ENCODE peak calls at places on chromosomes 4 and X, in eight cellular contexts. G, J, B, Q, F, D, K and I are unnamed samples.

GRCh38 chrX:17836830-17837229 is 24.3 kb downstream of the RAI2 start:
- DNase-seq in G (no peak), J (no peak), B (no peak), Q (no peak), F (no peak), D (no peak), K (no peak), I (no peak)

GRCh38 chr4:60400599-60400998 is 799.5 kb upstream of the ADGRL3 start:
- DNase-seq in G (no peak), J (no peak), B (no peak), Q (no peak), F (no peak), D (no peak), K (no peak), I (no peak)

GRCh38 chr4:36322921-36323354 is 41.5 kb downstream of the DTHD1 start:
- DNase-seq in G (peak; percentile 20), J (no peak), B (no peak), Q (no peak), F (no peak), D (no peak), K (no peak), I (no peak)

GRCh38 chr4:122480023-122480422 is 23.5 kb upstream of the IL2 start:
- DNase-seq in G (no peak), J (no peak), B (no peak), Q (peak; percentile 29), F (no peak), D (peak; percentile 17), K (no peak), I (no peak)

GRCh38 chr4:179872751-179873150 is 2370.5 kb upstream of the TENM3 start:
- DNase-seq in G (no peak), J (no peak), B (no peak), Q (no peak), F (no peak), D (no peak), K (no peak), I (no peak)

GRCh38 chr4:18034099-18034498 is 12.5 kb upstream of the LCORL start:
- DNase-seq in G (no peak), J (no peak), B (no peak), Q (no peak), F (no peak), D (no peak), K (no peak), I (no peak)

GRCh38 chr4:173752610-173753009 is 222.6 kb upstream of the HAND2 start:
- DNase-seq in G (peak; percentile 10), J (no peak), B (no peak), Q (peak; percentile 44), F (no peak), D (peak; percentile 16), K (no peak), I (no peak)

GRCh38 chr4:142823796-142824195 is 22.3 kb downstream of the INPP4B start:
- DNase-seq in G (no peak), J (no peak), B (no peak), Q (no peak), F (no peak), D (no peak), K (no peak), I (no peak)

GRCh38 chrX:134929813-134930212 is 61.0 kb upstream of the SMIM10 start:
- DNase-seq in G (no peak), J (no peak), B (no peak), Q (no peak), F (no peak), D (no peak), K (no peak), I (no peak)

GRCh38 chr4:131764730-131765129 is 1384.4 kb upstream of the PCDH10 start:
- DNase-seq in G (no peak), J (no peak), B (no peak), Q (no peak), F (no peak), D (no peak), K (no peak), I (no peak)